ENCODE peak calls at places on chromosomes 2 and 18, in eight cellular contexts. I, Y, P, M, G, Q, K and A are unnamed samples.

GRCh38 chr2:224055101-224055500 is 16.0 kb upstream of the SERPINE2 start:
- ATAC-seq in I (no peak), Y (no peak), P (no peak), M (no peak), G (no peak), Q (no peak), K (no peak), A (no peak)

GRCh38 chr2:222805591-222806304 is 55.1 kb upstream of the ACSL3 start:
- ATAC-seq in I (no peak), Y (peak; percentile 89), P (no peak), M (peak; percentile 68), G (no peak), Q (no peak), K (peak; percentile 54), A (peak; percentile 93)

GRCh38 chr18:58102020-58102419 is 58.0 kb downstream of the NEDD4L start:
- ATAC-seq in I (no peak), Y (no peak), P (no peak), M (no peak), G (no peak), Q (no peak), K (no peak), A (no peak)

GRCh38 chr2:218431878-218432277 is 13.0 kb downstream of the VIL1 start:
- ATAC-seq in I (no peak), Y (no peak), P (no peak), M (no peak), G (no peak), Q (no peak), K (no peak), A (no peak)

GRCh38 chr2:75018162-75018561 is 59.7 kb downstream of the POLE4 start:
- ATAC-seq in I (no peak), Y (no peak), P (no peak), M (peak; percentile 47), G (no peak), Q (no peak), K (no peak), A (no peak)

GRCh38 chr2:109604597-109604996 is 9.2 kb downstream of the SEPTIN10 start:
- ATAC-seq in I (no peak), Y (no peak), P (no peak), M (peak; percentile 93), G (no peak), Q (no peak), K (no peak), A (peak; percentile 99)

GRCh38 chr2:171018522-171018921 is 89.5 kb downstream of the GORASP2 start:
- ATAC-seq in I (no peak), Y (no peak), P (peak; percentile 85), M (no peak), G (no peak), Q (no peak), K (no peak), A (no peak)

GRCh38 chr18:47701133-47701532 is 229.3 kb downstream of the SMAD2 start:
- ATAC-seq in I (no peak), Y (no peak), P (no peak), M (no peak), G (no peak), Q (no peak), K (no peak), A (no peak)

GRCh38 chr2:39380525-39381150 is 56.4 kb downstream of the MAP4K3 start:
- ATAC-seq in I (no peak), Y (no peak), P (no peak), M (peak; percentile 36), G (no peak), Q (no peak), K (no peak), A (no peak)

GRCh38 chr2:240832816-240833497 is 12.9 kb upstream of the KIF1A start:
- ATAC-seq in I (no peak), Y (no peak), P (no peak), M (peak; percentile 5), G (no peak), Q (no peak), K (no peak), A (peak; percentile 6)

GRCh38 chr18:79818036-79818435 is 20.3 kb downstream of the KCNG2 start:
- ATAC-seq in I (no peak), Y (no peak), P (no peak), M (no peak), G (no peak), Q (no peak), K (no peak), A (peak; percentile 24)

GRCh38 chr2:191171708-191172355 is 21.0 kb upstream of the STAT4 start:
- ATAC-seq in I (no peak), Y (peak; percentile 51), P (peak; percentile 18), M (peak; percentile 54), G (no peak), Q (no peak), K (peak; percentile 86), A (peak; percentile 71)